ENCODE peak calls at places on chromosomes 2 and 18, in seven cellular contexts. W is dermis microvascular lymphatic vessel endothelial cell; V is HCT116; U is AG08395; J is stimulated activated CD4-positive, alpha-beta T cell treated with anti-CD3 and anti-CD28 coated beads, Interleukin-1b, Interleukin-23, amount 100 ng/mL, for 1 hour; A is stimulated activated CD8-positive, alpha-beta memory T cell treated with anti-CD3 and anti-CD28 coated beads, Interleukin-4, amount 100 ng/mL, for 48 hours; D is body of pancreas. X is an unnamed sample.

GRCh38 chr2:43186679-43187374 is 39.6 kb downstream of the ZFP36L2 start:
- DNase-seq in D (no peak), J (no peak), W (no peak), V (no peak), A (no peak), U (no peak), X (no peak)

GRCh38 chr2:24939353-24939752 is 19.3 kb upstream of the ADCY3 start:
- DNase-seq in U (no peak), A (no peak), W (no peak), D (no peak), J (no peak), V (no peak), X (no peak)

GRCh38 chr2:232486558-232487384 is 863 bp downstream of the ECEL1 start:
- DNase-seq in A (no peak), U (no peak), D (no peak), J (no peak), W (no peak), V (no peak), X (peak)

GRCh38 chr2:85164145-85164559 is 31.0 kb downstream of the TCF7L1 start:
- DNase-seq in J (no peak), U (no peak), D (no peak), A (no peak), W (no peak), V (no peak), X (peak)

GRCh38 chr2:197310940-197311485 is 433 bp upstream of the ANKRD44 start:
- DNase-seq in J (no peak), W (no peak), D (no peak), V (no peak), A (no peak), U (no peak), X (no peak)

GRCh38 chr2:177165731-177166711 is 46.6 kb upstream of the HNRNPA3 start:
- DNase-seq in D (peak), U (no peak), J (no peak), V (no peak), W (no peak), A (no peak), X (no peak)

GRCh38 chr2:238042849-238043584 is 17.8 kb upstream of the SCLY start:
- DNase-seq in W (peak), D (peak), A (no peak), V (no peak), U (no peak), J (no peak), X (no peak)

GRCh38 chr2:240435955-240436625 is 627 bp downstream of the GPC1 start:
- DNase-seq in J (no peak), W (no peak), A (no peak), D (no peak), U (no peak), V (no peak), X (no peak)

GRCh38 chr18:58670561-58671121 is 624 bp upstream of the MALT1 start:
- DNase-seq in U (no peak), V (peak), W (no peak), J (no peak), A (no peak), D (no peak), X (no peak)

GRCh38 chr2:112665113-112665780 is 19.5 kb downstream of the SLC20A1 start:
- DNase-seq in V (no peak), A (no peak), U (no peak), W (no peak), D (no peak), J (no peak), X (no peak)

GRCh38 chr2:241570961-241571581 is 12.5 kb downstream of the BOK start:
- DNase-seq in A (no peak), V (no peak), U (no peak), J (no peak), W (no peak), D (no peak), X (peak)

GRCh38 chr2:28352726-28353125 is 39.9 kb upstream of the FOSL2 start:
- DNase-seq in D (no peak), U (no peak), W (no peak), A (no peak), J (no peak), V (no peak), X (no peak)

GRCh38 chr18:12048010-12048826 is 45.4 kb upstream of the ANKRD62 start:
- DNase-seq in J (no peak), A (no peak), W (no peak), D (no peak), U (no peak), V (no peak), X (no peak)

GRCh38 chr18:49668583-49669290 is 106.9 kb downstream of the LIPG start:
- DNase-seq in D (peak), A (no peak), W (no peak), U (no peak), V (no peak), J (no peak), X (no peak)

GRCh38 chr2:218865999-218866398 is 6.4 kb downstream of the WNT6 start:
- DNase-seq in U (no peak), V (no peak), D (no peak), A (no peak), J (no peak), W (no peak), X (no peak)

GRCh38 chr18:55439036-55439435 is 149.0 kb downstream of the TCF4 start:
- DNase-seq in V (no peak), W (no peak), A (no peak), U (no peak), J (no peak), D (no peak), X (no peak)

GRCh38 chr2:41414486-41415230 is 633.2 kb upstream of the PKDCC start:
- DNase-seq in U (peak), J (no peak), D (no peak), W (no peak), V (no peak), A (no peak), X (no peak)

GRCh38 chr2:212904646-212905045 is 246.8 kb downstream of the IKZF2 start:
- DNase-seq in D (no peak), U (no peak), J (no peak), A (no peak), W (no peak), V (no peak), X (no peak)

GRCh38 chr2:231632559-231633142 is 40.0 kb downstream of the TEX44 start:
- DNase-seq in A (no peak), W (no peak), J (no peak), U (no peak), D (no peak), V (no peak), X (no peak)

GRCh38 chr18:62616331-62616805 is 93.5 kb downstream of the ZCCHC2 start:
- DNase-seq in A (no peak), D (peak), V (no peak), W (no peak), U (peak), J (no peak), X (no peak)

GRCh38 chr18:50727721-50728470 is 91.9 kb downstream of the MRO start:
- DNase-seq in A (no peak), U (no peak), V (no peak), W (no peak), J (no peak), D (no peak), X (no peak)

GRCh38 chr2:240250985-240251847 is 110.8 kb upstream of the OTOS start:
- DNase-seq in J (no peak), D (peak), V (peak), W (no peak), U (peak), A (peak), X (peak)

GRCh38 chr2:3598197-3598910 is 3.4 kb downstream of the COLEC11 start:
- DNase-seq in D (no peak), V (no peak), W (no peak), A (no peak), U (no peak), J (no peak), X (no peak)

GRCh38 chr2:37969731-37970130 is 44.6 kb downstream of the RMDN2 start:
- DNase-seq in J (no peak), V (no peak), U (no peak), D (no peak), A (no peak), W (no peak), X (no peak)

GRCh38 chr2:238970553-238971081 is 122.7 kb downstream of the TWIST2 start:
- DNase-seq in D (peak), A (peak), W (no peak), U (peak), V (peak), J (peak), X (peak)

GRCh38 chr2:31523871-31524492 is 56.8 kb downstream of the SRD5A2 start:
- DNase-seq in W (peak), D (peak), A (peak), V (peak), U (peak), J (peak), X (no peak)

GRCh38 chr2:39875182-39875913 is 96.3 kb upstream of the THUMPD2 start:
- DNase-seq in A (no peak), W (no peak), U (peak), J (no peak), D (peak), V (no peak), X (peak)

GRCh38 chr2:88199912-88200682 is 30.0 kb downstream of the THNSL2 start:
- DNase-seq in W (no peak), U (peak), A (peak), V (no peak), D (peak), J (no peak), X (peak)

GRCh38 chr2:226611944-226612318 is 187.7 kb downstream of the IRS1 start:
- DNase-seq in J (no peak), W (no peak), U (peak), D (no peak), A (no peak), V (peak), X (no peak)

GRCh38 chr2:96951125-96951654 is 35.2 kb downstream of the FAM178B start:
- DNase-seq in V (peak), U (peak), J (peak), D (peak), A (peak), W (peak), X (peak)